ENCODE peak calls at places on chromosomes 16 and 17, in six cellular contexts. H is IMR-90; T is transverse colon; C is CD8-positive, alpha-beta T cell; G is dorsolateral prefrontal cortex; I is thoracic aorta. J is an unnamed sample.
A peak's percentile ranks its signal among the peaks of the same experiment; 100 is the strongest.

GRCh38 chr17:66383353-66383752 is 80.9 kb downstream of the PRKCA start:
- DNase-seq in H (peak; percentile 96), T (no peak), C (no peak), G (no peak), I (no peak), J (peak; percentile 81)

GRCh38 chr16:16120382-16121184 is 102.7 kb downstream of the ABCC6 start:
- DNase-seq in H (peak; percentile 22), T (peak; percentile 48), C (no peak), G (peak; percentile 74), I (no peak), J (no peak)

GRCh38 chr17:78884148-78884870 is 18.7 kb downstream of the CEP295NL start:
- DNase-seq in H (no peak), T (no peak), C (no peak), G (no peak), I (no peak), J (no peak)

GRCh38 chr17:67137026-67137370 is 92.6 kb downstream of the CACNG1 start:
- DNase-seq in H (peak; percentile 61), T (no peak), C (no peak), G (no peak), I (no peak), J (no peak)

GRCh38 chr16:27256861-27257260 is 11.7 kb downstream of the NSMCE1 start:
- DNase-seq in H (no peak), T (no peak), C (no peak), G (no peak), I (no peak), J (no peak)

GRCh38 chr17:15935891-15936290 is 9.0 kb upstream of the ADORA2B start:
- DNase-seq in H (no peak), T (no peak), C (no peak), G (no peak), I (no peak), J (no peak)

GRCh38 chr17:67779098-67779672 is 46.1 kb upstream of the BPTF start:
- DNase-seq in H (peak; percentile 61), T (peak; percentile 27), C (peak; percentile 36), G (no peak), I (no peak), J (peak; percentile 19)

GRCh38 chr16:73717266-73718057 is 579.2 kb upstream of the PSMD7 start:
- DNase-seq in H (no peak), T (no peak), C (no peak), G (no peak), I (no peak), J (no peak)

GRCh38 chr17:78559749-78560368 is 17.3 kb downstream of the DNAH17 start:
- DNase-seq in H (no peak), T (no peak), C (no peak), G (no peak), I (no peak), J (no peak)

GRCh38 chr17:70563301-70563820 is 394.0 kb downstream of the KCNJ2 start:
- DNase-seq in H (peak; percentile 62), T (peak; percentile 10), C (no peak), G (no peak), I (no peak), J (no peak)

GRCh38 chr16:24117680-24118079 is 138.5 kb upstream of the CACNG3 start:
- DNase-seq in H (no peak), T (no peak), C (no peak), G (no peak), I (no peak), J (no peak)

GRCh38 chr17:79154446-79154845 is 79.8 kb downstream of the ENGASE start:
- DNase-seq in H (no peak), T (no peak), C (no peak), G (peak; percentile 47), I (no peak), J (no peak)

GRCh38 chr16:12580809-12581208 is 222.9 kb downstream of the CPPED1 start:
- DNase-seq in H (no peak), T (no peak), C (no peak), G (no peak), I (no peak), J (no peak)
- H3K27me3 ChIP-seq in H (no peaks in the 10 kb centered on the region), T (no peaks in the 10 kb centered on the region), C (no peaks in the 10 kb centered on the region), G (no peaks in the 10 kb centered on the region), I (no peaks in the 10 kb centered on the region), J (no peaks in the 10 kb centered on the region)

GRCh38 chr16:35140293-35140986 is 1681.0 kb downstream of the TP53TG3F start:
- DNase-seq in H (no peak), T (no peak), C (no peak), G (no peak), I (no peak), J (no peak)

GRCh38 chr16:35141303-35141702 is 1681.9 kb downstream of the TP53TG3F start:
- DNase-seq in H (no peak), T (no peak), C (no peak), G (no peak), I (no peak), J (no peak)

GRCh38 chr16:35142147-35142808 is 1682.9 kb downstream of the TP53TG3F start:
- DNase-seq in H (no peak), T (no peak), C (no peak), G (no peak), I (no peak), J (no peak)

GRCh38 chr16:35144212-35144932 is 1685.0 kb downstream of the TP53TG3F start:
- DNase-seq in H (no peak), T (no peak), C (no peak), G (no peak), I (no peak), J (no peak)

DNA sequence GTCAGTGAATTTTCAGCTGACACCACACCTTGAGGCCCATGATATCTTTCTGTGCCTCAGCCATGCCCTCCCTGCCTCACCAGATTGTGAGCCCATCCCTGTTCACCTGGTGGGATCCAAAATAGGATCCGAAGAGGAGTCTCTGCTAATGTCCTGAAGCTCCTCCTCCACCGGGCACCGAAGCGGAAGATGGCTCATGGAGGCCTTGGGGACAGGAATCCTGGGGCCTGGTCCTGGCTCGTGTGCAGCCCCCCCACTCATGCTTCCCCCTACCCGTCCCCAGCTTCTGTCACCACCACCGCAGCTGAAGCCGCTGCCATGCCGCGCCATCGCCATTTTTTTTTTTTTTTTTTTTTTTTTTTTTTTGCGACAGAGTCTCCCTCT is 1683.4 kb downstream of the TP53TG3F start:
- DNase-seq in H (no peak), T (no peak), C (no peak), G (no peak), I (no peak), J (no peak)
- H3K4me3 ChIP-seq in H (no peak overlapping the region), T (no peak overlapping the region), C (no peak overlapping the region), G (no peak overlapping the region), I (no peak overlapping the region), J (no peak overlapping the region)

GRCh38 chr17:42673885-42674754 is 2.7 kb downstream of the PLEKHH3 start:
- DNase-seq in H (peak; percentile 50), T (peak; percentile 66), C (peak; percentile 33), G (no peak), I (no peak), J (no peak)
- H3K27me3 ChIP-seq in H (no peaks in the 10 kb centered on the region), T (no peaks in the 10 kb centered on the region), C (peaks cover 43% of the 10 kb centered on the region), G (no peaks in the 10 kb centered on the region), I (no peaks in the 10 kb centered on the region), J (no peaks in the 10 kb centered on the region)

DNA sequence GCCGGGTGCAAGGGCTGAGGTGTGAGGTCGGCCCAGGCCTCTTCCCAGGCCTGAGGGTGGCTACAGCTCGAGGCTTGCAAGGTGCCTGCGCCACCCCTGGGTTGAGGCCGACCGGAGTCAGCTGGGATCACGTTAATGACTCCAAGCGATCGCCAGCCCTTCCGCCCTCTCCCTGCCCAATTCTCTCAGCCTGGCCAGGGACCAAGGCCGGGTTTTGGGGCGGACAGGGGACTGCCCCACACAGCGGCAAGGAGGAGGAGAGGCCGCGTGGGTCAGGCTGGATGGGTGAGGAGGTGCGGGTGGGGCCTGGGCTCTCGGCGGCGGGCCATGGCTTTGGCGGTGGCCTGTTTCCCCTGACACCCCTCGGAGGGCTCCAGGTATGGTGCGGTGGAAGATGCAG is 3.2 kb upstream of the WDR24 start:
- DNase-seq in H (no peak), T (no peak), C (no peak), G (no peak), I (no peak), J (no peak)
- H3K4me3 ChIP-seq in H (no peak overlapping the region), T (no peak overlapping the region), C (no peak overlapping the region), G (no peak overlapping the region), I (no peak overlapping the region), J (no peak overlapping the region)

GRCh38 chr16:167117-167462 is 1.3 kb downstream of the HBM start:
- DNase-seq in H (no peak), T (no peak), C (no peak), G (no peak), I (no peak), J (no peak)
- H3K27me3 ChIP-seq in H (peaks cover 60% of the 10 kb centered on the region), T (peaks cover 80% of the 10 kb centered on the region), C (peaks cover 29% of the 10 kb centered on the region), G (peaks cover 50% of the 10 kb centered on the region), I (peaks cover 32% of the 10 kb centered on the region), J (peaks cover 39% of the 10 kb centered on the region)